ENCODE peak calls at places on chromosome 15, in four cellular contexts. Z is K562, V is SK-N-SH, E is HepG2. I is an unnamed sample.
A peak's percentile ranks its signal among the peaks of the same experiment; 100 is the strongest.

GRCh38 chr15:63870043-63870394 is 36.3 kb upstream of the HERC1 start:
- DNase-seq in V (no peak), Z (no peak), E (no peak), I (no peak)

GRCh38 chr15:42090781-42091180 is 3.6 kb downstream of the PLA2G4D start:
- DNase-seq in Z (no peak), E (no peak), V (no peak), I (no peak)

GRCh38 chr15:57662091-57662744 is 44.3 kb upstream of the POLR2M start:
- DNase-seq in Z (no peak), E (no peak), V (no peak), I (no peak)

GRCh38 chr15:85031086-85031943 is 49.7 kb downstream of the PDE8A start:
- DNase-seq in Z (no peak), E (no peak), V (no peak), I (no peak)

GRCh38 chr15:96728591-96728990 is 398.1 kb downstream of the NR2F2 start:
- DNase-seq in V (no peak), Z (no peak), E (no peak), I (no peak)

GRCh38 chr15:55991841-55992768 is 1.3 kb downstream of the NEDD4 start:
- DNase-seq in E (no peak), V (no peak), Z (peak; percentile 8), I (no peak)

GRCh38 chr15:57053470-57053869 is 135.0 kb downstream of the TCF12 start:
- DNase-seq in Z (no peak), E (no peak), V (no peak), I (no peak)

GRCh38 chr15:81813215-81813614 is 232.6 kb downstream of the MEX3B start:
- DNase-seq in Z (peak; percentile 14), V (peak; percentile 24), E (no peak), I (peak; percentile 7)

GRCh38 chr15:100277087-100277855 is 64.5 kb downstream of the ADAMTS17 start:
- DNase-seq in Z (no peak), V (peak; percentile 41), E (no peak), I (no peak)

GRCh38 chr15:23690450-23690852 is 3.3 kb upstream of the NDN start:
- DNase-seq in Z (no peak), E (peak; percentile 93), V (peak; percentile 41), I (no peak)

GRCh38 chr15:73010154-73011152 is 41.8 kb upstream of the NEO1 start:
- DNase-seq in V (no peak), E (no peak), Z (no peak), I (no peak)

GRCh38 chr15:65399997-65400396 is 22.2 kb upstream of the IGDCC3 start:
- DNase-seq in Z (no peak), E (no peak), V (no peak), I (no peak)

GRCh38 chr15:74790080-74790916 is 8.4 kb downstream of the CSK start:
- DNase-seq in E (no peak), V (peak; percentile 87), Z (no peak), I (no peak)

DNA sequence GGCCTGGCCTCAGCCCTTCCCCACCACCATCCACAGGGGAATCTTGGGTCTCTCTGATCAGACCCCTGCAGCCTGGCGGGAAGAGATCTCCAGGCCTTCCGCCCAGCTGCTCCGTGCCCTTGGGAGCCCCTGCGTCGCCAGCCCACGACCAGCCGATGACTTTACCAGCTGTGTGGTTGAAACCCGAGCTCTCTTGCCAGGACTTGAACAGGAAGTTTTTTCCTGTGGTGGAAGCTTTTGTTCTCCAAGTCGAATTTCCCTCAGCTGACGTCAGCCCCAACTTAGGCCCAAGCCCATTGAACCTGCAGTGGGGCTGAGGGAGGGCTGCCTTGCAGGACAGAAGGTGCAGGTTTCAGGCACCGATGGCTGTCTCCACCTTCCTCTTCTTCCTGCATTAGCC is 51.7 kb upstream of the SMAD3 start:
- DNase-seq in Z (no peak), E (no peak), V (no peak), I (no peak)
- TF ChIP-seq ELF1 in Z (no peak), E (no peak), V (no peak), I (no peak)

GRCh38 chr15:32646304-32646703 is 4.8 kb downstream of the SCG5 start:
- DNase-seq in Z (no peak), E (no peak), V (no peak), I (no peak)

GRCh38 chr15:32652178-32652577 is 10.7 kb downstream of the SCG5 start:
- DNase-seq in E (no peak), Z (no peak), V (no peak), I (no peak)

GRCh38 chr15:32651229-32651837 is 9.8 kb downstream of the SCG5 start:
- DNase-seq in V (peak; percentile 71), E (peak; percentile 48), Z (peak; percentile 79), I (peak; percentile 23)

GRCh38 chr15:32643907-32644445 is 2.5 kb downstream of the SCG5 start:
- DNase-seq in V (no peak), E (no peak), Z (no peak), I (no peak)

DNA sequence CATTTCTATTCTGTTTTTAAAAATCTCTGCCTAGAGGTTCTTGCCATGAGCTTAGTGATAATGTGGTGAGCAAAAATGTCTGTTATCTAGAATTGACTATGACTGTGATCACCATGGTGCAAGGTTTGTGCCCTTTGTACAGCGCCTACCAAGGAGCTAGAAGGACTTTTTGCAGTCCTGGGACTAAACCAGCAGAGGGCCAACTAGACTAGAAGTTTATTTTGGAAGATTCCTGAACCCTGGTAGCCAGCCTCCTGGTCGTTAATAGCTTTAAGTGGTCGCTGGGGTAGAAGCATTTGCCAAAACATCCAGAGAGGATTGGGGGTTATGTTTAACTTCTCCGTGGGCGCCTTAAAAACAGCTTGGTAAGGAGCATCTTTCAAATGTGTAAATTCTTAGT is 7.8 kb downstream of the SCG5 start:
- DNase-seq in E (peak; percentile 63), V (no peak), Z (peak; percentile 29), I (no peak)
- H3K4me1 ChIP-seq in E (peaks cover 9% of the 10 kb centered on the region), V (no peaks in the 10 kb centered on the region), Z (no peaks in the 10 kb centered on the region), I (no peaks in the 10 kb centered on the region)

GRCh38 chr15:101652098-101652782 is at the start of gene TM2D3:
- DNase-seq in E (peak; percentile 80), Z (peak; percentile 96), V (peak; percentile 98), I (peak; percentile 73)
- TF ChIP-seq REST in E (no peak), Z (no peak), V (peak; percentile 11), I (no peak)

GRCh38 chr15:43771816-43772215 is 5.0 kb downstream of the ELL3 start:
- DNase-seq in E (no peak), Z (no peak), V (no peak), I (no peak)
- TF ChIP-seq ELF1 in E (no peak), Z (no peak), V (no peak), I (no peak)

GRCh38 chr15:53454843-53455721 is 304.4 kb downstream of the WDR72 start:
- DNase-seq in E (peak; percentile 99), V (no peak), Z (no peak), I (no peak)
- H3K4me1 ChIP-seq in E (peaks cover 94% of the 10 kb centered on the region), V (no peaks in the 10 kb centered on the region), Z (no peaks in the 10 kb centered on the region), I (no peaks in the 10 kb centered on the region)

DNA sequence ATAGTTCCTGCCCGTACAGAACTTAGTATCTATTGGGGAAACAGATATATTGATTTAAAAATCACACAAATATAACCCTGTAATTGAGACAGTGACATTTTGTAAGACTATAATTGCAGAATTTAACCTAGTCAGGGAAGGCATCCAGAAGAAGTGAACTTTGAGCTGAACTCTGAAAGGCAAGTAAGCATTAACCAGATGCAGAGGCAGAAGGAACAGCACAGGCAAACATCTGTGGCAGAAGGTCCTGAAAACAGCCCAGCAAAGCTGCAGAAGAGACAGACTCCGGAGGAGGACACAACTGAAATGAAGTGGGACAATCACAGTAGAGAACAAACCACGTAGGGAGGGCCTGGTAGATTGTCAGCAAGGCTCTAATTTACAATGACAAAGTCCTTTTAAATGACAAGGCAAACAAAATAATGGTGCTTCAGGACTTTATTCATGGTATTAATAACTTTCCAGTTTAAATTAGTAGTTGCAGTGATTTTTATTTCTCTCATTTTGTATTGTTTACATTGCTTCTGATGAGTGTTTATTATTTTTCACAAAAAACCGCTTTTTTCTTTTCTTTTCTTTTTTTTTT is 14.5 kb downstream of the BCL2A1 start:
- DNase-seq in Z (no peak), V (no peak), E (no peak), I (no peak)
- TF ChIP-seq REST in Z (no peak), V (no peak), E (no peak), I (no peak)

DNA sequence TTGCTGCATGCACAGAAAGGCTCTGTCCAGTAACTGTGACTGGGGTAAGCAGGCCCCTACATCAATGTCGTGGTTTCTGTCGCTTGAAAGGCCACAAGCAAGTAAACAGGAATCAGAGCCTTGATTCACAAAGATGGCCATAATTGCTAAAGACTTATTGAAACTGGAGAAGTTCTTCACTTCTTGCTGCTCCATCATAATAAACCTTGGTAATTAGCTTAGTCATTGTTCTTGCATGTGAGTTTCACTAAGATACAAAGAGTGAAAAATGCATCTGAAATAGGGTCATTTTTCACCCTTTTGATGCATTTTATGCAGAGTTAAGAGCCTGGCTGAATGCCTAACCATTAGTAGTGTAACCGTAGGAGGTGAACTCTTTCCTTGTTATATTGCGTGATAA is 3.2 kb downstream of the SEMA6D start:
- DNase-seq in Z (no peak), E (no peak), V (no peak), I (no peak)
- TF ChIP-seq ELF1 in Z (no peak), E (no peak), V (no peak), I (no peak)

I was measured in HCT116.